ENCODE peak calls at places on chromosomes 12 and 14, in eight cellular contexts. P is neural progenitor cell, Q is coronary artery, S is AG04450, M is right cardiac atrium, Y is suprapubic skin, O is ovary, T is Caco-2. C is an unnamed sample.

GRCh38 chr12:45191239-45191638 is 24.7 kb upstream of the ANO6 start:
- DNase-seq in M (no peak), T (no peak), P (no peak), O (no peak), Y (no peak), Q (no peak), S (no peak), C (no peak)

GRCh38 chr12:6262211-6262610 is 48.3 kb upstream of the PLEKHG6 start:
- DNase-seq in O (no peak), M (no peak), T (no peak), Q (no peak), S (no peak), P (no peak), Y (no peak), C (no peak)

GRCh38 chr14:57835751-57836150 is 30.1 kb downstream of the SLC35F4 start:
- DNase-seq in S (no peak), O (no peak), Q (no peak), T (no peak), Y (no peak), P (no peak), M (no peak), C (no peak)

GRCh38 chr12:116818341-116818856 is 62.8 kb downstream of the HRK start:
- DNase-seq in P (no peak), M (peak; percentile 68), Q (no peak), S (no peak), Y (no peak), T (no peak), O (peak; percentile 55), C (no peak)

GRCh38 chr14:59337151-59337611 is 128.0 kb downstream of the GPR135 start:
- DNase-seq in P (peak; percentile 15), Y (peak; percentile 84), M (peak; percentile 77), S (no peak), T (no peak), Q (peak; percentile 86), O (peak; percentile 41), C (no peak)

GRCh38 chr12:78128236-78128635 is 297.5 kb downstream of the NAV3 start:
- DNase-seq in Q (no peak), T (no peak), S (no peak), M (no peak), Y (no peak), P (no peak), O (no peak), C (no peak)

GRCh38 chr14:43172899-43173548 is 1334.1 kb downstream of the FSCB start:
- DNase-seq in T (no peak), P (no peak), O (no peak), Y (no peak), Q (no peak), S (no peak), M (no peak), C (no peak)

GRCh38 chr14:99566009-99566389 is 38.0 kb downstream of the CCDC85C start:
- DNase-seq in Y (no peak), M (no peak), P (no peak), S (no peak), T (no peak), Q (no peak), O (no peak), C (no peak)

GRCh38 chr12:57216014-57216891 is at the start of gene NXPH4:
- DNase-seq in S (no peak), Q (no peak), Y (no peak), T (peak; percentile 83), O (peak; percentile 58), M (peak; percentile 58), P (peak; percentile 70), C (no peak)

GRCh38 chr12:65603428-65604351 is 220.6 kb upstream of the HMGA2 start:
- DNase-seq in T (no peak), Y (no peak), S (peak; percentile 59), Q (no peak), P (peak; percentile 44), M (peak; percentile 16), O (peak; percentile 12), C (no peak)

GRCh38 chr12:56763753-56764657 is 881 bp downstream of the HSD17B6 start:
- DNase-seq in Y (no peak), S (peak; percentile 36), O (no peak), Q (no peak), M (no peak), P (no peak), T (no peak), C (no peak)

GRCh38 chr12:6553051-6553868 is 2.6 kb downstream of the IFFO1 start:
- DNase-seq in Q (peak; percentile 79), S (no peak), P (no peak), T (no peak), M (peak; percentile 55), Y (no peak), O (no peak), C (no peak)

GRCh38 chr12:94767971-94768370 is 117.6 kb upstream of the TMCC3 start:
- DNase-seq in Y (no peak), P (no peak), S (no peak), Q (no peak), T (no peak), M (no peak), O (no peak), C (no peak)

GRCh38 chr14:33777651-33778050 is 173.2 kb downstream of the EGLN3 start:
- DNase-seq in M (no peak), S (no peak), Y (no peak), Q (no peak), T (no peak), P (peak; percentile 15), O (no peak), C (no peak)

GRCh38 chr12:49705479-49706267 is 1.5 kb downstream of the FMNL3 start:
- DNase-seq in T (no peak), Y (peak; percentile 76), Q (no peak), S (no peak), O (peak; percentile 31), P (no peak), M (peak; percentile 65), C (no peak)

GRCh38 chr12:9902539-9903228 is 21.4 kb downstream of the KLRF2 start:
- DNase-seq in T (no peak), O (no peak), Q (no peak), Y (no peak), P (peak; percentile 83), S (no peak), M (no peak), C (no peak)

GRCh38 chr12:113241191-113242017 is 20.1 kb downstream of the TPCN1 start:
- DNase-seq in P (no peak), S (peak; percentile 84), Q (no peak), O (no peak), T (peak; percentile 82), M (no peak), Y (no peak), C (no peak)

GRCh38 chr12:43336962-43337555 is 214.9 kb downstream of the ADAMTS20 start:
- DNase-seq in O (no peak), Y (no peak), S (no peak), P (peak; percentile 33), T (no peak), Q (no peak), M (no peak), C (no peak)

GRCh38 chr12:42162940-42163339 is 18.3 kb upstream of the GXYLT1 start:
- DNase-seq in P (no peak), T (no peak), M (no peak), S (no peak), O (no peak), Q (no peak), Y (no peak), C (no peak)

DNA sequence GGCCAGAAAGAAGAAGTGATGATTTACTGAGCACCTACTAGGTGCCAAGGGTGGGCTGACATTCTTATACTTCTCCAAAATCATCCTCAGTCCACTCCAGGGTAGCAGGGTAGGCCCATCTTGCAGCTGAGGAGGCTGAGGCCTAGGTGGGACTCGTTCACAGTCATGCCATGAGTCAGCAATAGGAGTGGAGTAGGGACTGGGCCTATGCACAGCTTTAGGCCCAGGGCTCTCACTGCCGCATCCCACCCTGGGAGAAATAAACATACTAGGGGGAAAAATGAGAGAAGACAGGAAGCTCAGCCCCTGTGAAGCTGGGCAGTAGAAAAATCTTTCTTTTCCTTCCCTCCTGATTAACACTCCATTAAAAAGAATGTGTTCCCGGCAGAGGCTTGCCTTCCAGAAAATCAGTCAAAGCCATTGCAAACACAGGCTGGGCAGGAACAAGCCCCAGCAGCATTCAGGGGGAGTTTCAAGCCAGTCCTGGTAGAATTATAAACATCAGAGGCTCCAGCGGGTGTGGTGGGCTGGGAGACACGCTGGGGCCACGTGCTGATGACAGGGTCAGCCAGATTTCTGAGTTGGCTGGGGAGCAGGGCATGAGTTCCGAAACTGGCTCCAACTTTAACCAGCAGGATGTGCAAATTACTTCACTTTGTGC is 1.8 kb downstream of the HSPB8 start:
- DNase-seq in T (no peak), M (peak; percentile 78), P (no peak), S (no peak), O (peak; percentile 32), Y (no peak), Q (no peak), C (no peak)
- H3K4me3 ChIP-seq in T (no peak overlapping the region), M (peak overlapping the region; percentile 56), P (no peak overlapping the region), S (peak overlapping the region; percentile 65), O (peak overlapping the region; percentile 46), Y (peak overlapping the region; percentile 52), Q (peak overlapping the region; percentile 80), C (peak overlapping the region; percentile 91)

DNA sequence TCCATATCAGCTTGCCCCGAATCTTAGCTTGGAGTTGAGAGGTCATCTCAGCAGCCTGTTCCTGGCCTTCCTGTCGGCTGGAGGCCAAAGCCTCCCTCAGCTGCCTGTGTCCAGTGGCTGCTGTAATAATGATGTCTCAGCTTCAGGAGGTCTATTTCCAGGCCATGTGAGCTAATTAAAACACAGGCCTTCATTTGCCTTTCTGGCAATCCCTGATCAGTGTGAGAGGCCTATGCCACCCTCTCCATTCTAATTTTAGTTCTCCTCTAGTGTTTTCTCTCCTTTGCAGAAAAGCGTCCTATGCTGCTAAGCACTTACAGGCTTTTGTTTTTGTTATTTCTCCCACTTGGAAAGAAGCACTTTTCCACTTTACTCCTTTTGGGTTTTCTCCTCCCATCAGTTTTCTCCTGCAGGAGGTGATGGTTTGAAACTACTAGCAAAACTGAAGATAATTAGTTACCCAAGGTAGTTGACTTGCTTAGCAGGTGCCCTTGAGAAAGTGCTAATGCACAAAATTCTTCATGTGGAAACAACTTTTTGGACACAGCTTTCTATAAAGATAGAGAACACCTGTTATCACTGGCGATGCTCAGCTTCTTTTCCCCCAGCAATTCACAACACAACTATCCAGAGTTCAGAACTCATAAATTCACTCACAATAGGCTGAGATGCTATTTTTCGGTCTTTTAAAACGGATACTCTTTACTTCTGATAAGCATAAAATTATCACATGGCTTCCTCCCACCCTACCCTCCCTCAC is 255.3 kb upstream of the GARIN6 start:
- DNase-seq in Q (no peak), P (no peak), O (no peak), S (no peak), M (no peak), T (no peak), Y (no peak), C (no peak)
- H3K4me3 ChIP-seq in Q (no peak overlapping the region), P (no peak overlapping the region), O (no peak overlapping the region), S (no peak overlapping the region), M (no peak overlapping the region), T (no peak overlapping the region), Y (no peak overlapping the region), C (no peak overlapping the region)

DNA sequence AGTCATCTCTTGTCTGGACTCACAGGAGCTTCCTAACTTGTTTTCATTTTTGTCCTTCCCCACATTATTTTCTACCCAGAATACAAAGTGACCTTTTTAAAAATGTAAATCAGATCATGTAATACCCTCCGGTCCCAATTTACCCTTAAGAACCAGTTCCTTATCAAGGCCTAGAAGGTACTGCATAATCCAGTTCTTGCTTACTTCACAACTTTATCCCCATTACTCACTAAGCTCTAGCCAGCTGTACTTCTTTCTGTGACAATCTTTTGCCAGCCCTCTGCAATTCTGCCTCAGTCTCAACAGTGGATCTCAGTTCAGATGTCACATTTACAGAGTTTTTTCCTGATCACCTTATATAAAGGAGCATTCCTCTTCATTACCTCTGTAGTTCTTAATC is 11.6 kb downstream of the RAP1B start:
- DNase-seq in Y (no peak), P (no peak), O (no peak), S (no peak), T (no peak), M (no peak), Q (no peak), C (no peak)
- H3K4me3 ChIP-seq in Y (no peak overlapping the region), P (no peak overlapping the region), O (no peak overlapping the region), S (no peak overlapping the region), T (no peak overlapping the region), M (no peak overlapping the region), Q (no peak overlapping the region), C (peak overlapping the region; percentile 10)

GRCh38 chr14:68937790-68938514 is 41.1 kb downstream of the ACTN1 start:
- DNase-seq in T (peak; percentile 27), Y (no peak), Q (no peak), S (no peak), P (peak; percentile 53), O (no peak), M (peak; percentile 66), C (no peak)
- H3K4me3 ChIP-seq in T (no peak overlapping the region), Y (no peak overlapping the region), Q (peak overlapping the region; percentile 17), S (no peak overlapping the region), P (no peak overlapping the region), O (no peak overlapping the region), M (no peak overlapping the region), C (no peak overlapping the region)

C was measured in thoracic aorta.